ENCODE peak calls at places on chromosomes 5 and 9, in five cellular contexts. D is neural crest cell, H is stomach, V is cardiac fibroblast, C is renal cortical epithelial cell. I is an unnamed sample.

GRCh38 chr9:90961375-90961774 is 159.8 kb downstream of the SYK start:
- DNase-seq in V (peak), H (no peak), C (peak), D (no peak), I (peak)

GRCh38 chr5:88518131-88519016 is 249.7 kb upstream of the TMEM161B start:
- DNase-seq in C (peak), D (no peak), H (no peak), V (no peak), I (no peak)

GRCh38 chr5:151270599-151270998 is 17.6 kb downstream of the GM2A start:
- DNase-seq in D (no peak), V (peak), H (no peak), C (peak), I (no peak)

GRCh38 chr5:174309131-174309845 is 263.8 kb downstream of the NSG2 start:
- DNase-seq in V (no peak), C (no peak), H (no peak), D (no peak), I (no peak)

GRCh38 chr5:172455511-172456061 is 1.3 kb upstream of the SH3PXD2B start:
- DNase-seq in C (no peak), V (peak), D (no peak), H (no peak), I (peak)

GRCh38 chr5:158384535-158385421 is 525.8 kb upstream of the CLINT1 start:
- DNase-seq in C (peak), D (no peak), V (peak), H (no peak), I (peak)

GRCh38 chr5:113371788-113372196 is 63.0 kb downstream of the TSSK1B start:
- DNase-seq in H (no peak), C (no peak), D (no peak), V (peak), I (peak)

GRCh38 chr9:95061916-95062600 is 255.5 kb downstream of the FANCC start:
- DNase-seq in H (no peak), D (no peak), C (no peak), V (no peak), I (no peak)

GRCh38 chr9:77883846-77884771 is 147.5 kb downstream of the GNAQ start:
- DNase-seq in H (no peak), V (peak), D (no peak), C (peak), I (peak)

I was measured in cardiac muscle cell.